ENCODE peak calls at places on chromosome 10, in seven cellular contexts. N is mucosa of descending colon, D is BJ, X is astrocyte of the spinal cord, S is AG09309, Y is HCT116, Q is body of pancreas. B is an unnamed sample.

GRCh38 chr10:71269301-71270288 is 49.5 kb upstream of the SLC29A3 start:
- DNase-seq in N (no peak), D (no peak), X (no peak), S (no peak), Y (no peak), Q (no peak), B (no peak)

GRCh38 chr10:78408671-78409472 is 375.2 kb downstream of the RPS24 start:
- DNase-seq in N (peak), D (no peak), X (peak), S (no peak), Y (no peak), Q (peak), B (no peak)

GRCh38 chr10:125772864-125773180 is 2.8 kb downstream of the MMP21 start:
- DNase-seq in N (no peak), D (no peak), X (no peak), S (no peak), Y (no peak), Q (no peak), B (no peak)

GRCh38 chr10:13414855-13415254 is 66.8 kb upstream of the SEPHS1 start:
- DNase-seq in N (peak), D (no peak), X (peak), S (no peak), Y (peak), Q (peak), B (peak)

GRCh38 chr10:122990278-122990677 is 10.1 kb downstream of the PSTK start:
- DNase-seq in N (no peak), D (no peak), X (no peak), S (no peak), Y (no peak), Q (no peak), B (peak)

GRCh38 chr10:70832852-70833542 is 17.2 kb downstream of the SGPL1 start:
- DNase-seq in N (no peak), D (peak), X (peak), S (peak), Y (no peak), Q (no peak), B (peak)

GRCh38 chr10:49000437-49001398 is 61.1 kb upstream of the LRRC18 start:
- DNase-seq in N (no peak), D (no peak), X (no peak), S (no peak), Y (no peak), Q (no peak), B (no peak)

GRCh38 chr10:46229144-46229563 is 57.6 kb upstream of the ANTXRL start:
- DNase-seq in N (peak), D (no peak), X (no peak), S (no peak), Y (no peak), Q (no peak), B (no peak)

GRCh38 chr10:12954866-12955265 is 46.6 kb downstream of the CCDC3 start:
- DNase-seq in N (no peak), D (no peak), X (no peak), S (no peak), Y (no peak), Q (no peak), B (peak)

GRCh38 chr10:82949816-82950575 is 1075.0 kb downstream of the NRG3 start:
- DNase-seq in N (no peak), D (no peak), X (no peak), S (no peak), Y (no peak), Q (no peak), B (no peak)

GRCh38 chr10:103659674-103660363 is 166.3 kb downstream of the NEURL1 start:
- DNase-seq in N (peak), D (peak), X (peak), S (peak), Y (no peak), Q (peak), B (no peak)

GRCh38 chr10:24259365-24260125 is 50.6 kb downstream of the KIAA1217 start:
- DNase-seq in N (no peak), D (no peak), X (no peak), S (no peak), Y (no peak), Q (no peak), B (peak)

GRCh38 chr10:31133628-31134302 is 102.1 kb upstream of the ZNF438 start:
- DNase-seq in N (peak), D (no peak), X (peak), S (no peak), Y (no peak), Q (peak), B (peak)

GRCh38 chr10:62732841-62733653 is 71.5 kb upstream of the ADO start:
- DNase-seq in N (peak), D (no peak), X (peak), S (no peak), Y (peak), Q (no peak), B (peak)

GRCh38 chr10:5259952-5260578 is 63.4 kb downstream of the AKR1C4 start:
- DNase-seq in N (no peak), D (no peak), X (no peak), S (no peak), Y (no peak), Q (no peak), B (no peak)

DNA sequence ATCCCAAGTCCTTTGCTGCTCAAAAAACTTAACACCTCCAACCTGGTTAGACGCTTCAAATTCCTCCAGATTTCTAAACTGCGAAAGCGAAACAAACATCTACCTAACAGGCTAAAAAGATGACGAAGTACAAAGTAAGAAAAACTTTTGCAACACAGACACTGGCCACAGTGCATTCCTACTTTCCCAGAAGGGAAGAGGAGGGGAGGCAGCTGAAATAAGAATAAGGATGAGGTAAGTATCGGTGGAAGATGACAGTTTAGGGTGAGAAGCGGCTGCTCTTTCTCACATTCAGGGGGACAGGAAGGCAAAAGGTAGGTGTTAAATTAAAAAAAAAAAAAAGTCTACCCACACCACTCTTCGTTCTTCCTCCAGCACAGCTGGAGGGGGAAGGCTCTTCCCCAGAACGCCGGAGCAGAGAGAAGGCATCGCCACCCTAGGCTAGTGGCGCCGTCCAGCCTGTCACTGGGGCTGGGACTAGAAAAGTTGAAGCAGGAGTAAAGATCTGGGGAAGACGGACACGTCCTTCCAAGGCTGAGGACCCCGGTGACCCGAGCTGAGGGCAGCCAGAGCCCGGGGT is 909 bp downstream of the DNAJC1 start:
- DNase-seq in N (peak), D (no peak), X (peak), S (no peak), Y (no peak), Q (peak), B (peak)
- TF ChIP-seq CTCF in N (no peak), D (no peak), X (no peak), S (no peak), Y (no peak), Q (no peak), B (no peak)

GRCh38 chr10:30059209-30060107 is at the start of gene JCAD:
- DNase-seq in N (peak), D (no peak), X (no peak), S (no peak), Y (no peak), Q (peak), B (peak)
- H3K4me3 ChIP-seq in N (no peak), D (peak), X (peak), S (peak), Y (peak), Q (peak), B (peak)

GRCh38 chr10:112288526-112288925 is 5.3 kb downstream of the TECTB start:
- DNase-seq in N (no peak), D (no peak), X (no peak), S (no peak), Y (no peak), Q (no peak), B (no peak)
- TF ChIP-seq CTCF in N (no peak), D (no peak), X (no peak), S (no peak), Y (no peak), Q (no peak), B (no peak)

DNA sequence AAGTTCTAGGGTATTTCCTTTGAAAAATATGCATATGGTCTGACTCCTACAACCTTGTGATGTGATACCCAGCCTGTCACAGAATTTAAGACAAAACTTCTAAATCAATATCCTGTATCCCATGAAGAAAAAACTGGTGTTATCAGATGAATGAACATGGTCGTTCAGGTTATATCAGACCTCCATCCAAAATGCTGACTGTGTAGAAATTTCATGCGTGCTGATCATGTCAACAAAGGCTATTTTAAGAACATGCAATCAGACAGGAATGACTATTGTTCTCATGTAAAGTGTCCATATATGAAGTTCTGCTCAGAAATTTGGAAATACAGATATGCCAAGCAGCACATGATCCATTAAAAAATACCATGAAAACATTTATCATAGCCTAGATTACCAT is 62.3 kb downstream of the NEBL start:
- DNase-seq in N (no peak), D (no peak), X (no peak), S (no peak), Y (no peak), Q (no peak), B (no peak)
- H3K4me3 ChIP-seq in N (no peak), D (no peak), X (no peak), S (no peak), Y (no peak), Q (no peak), B (no peak)